ENCODE peak calls at places on chromosomes 1 and 21, in four cellular contexts. D is K562, C is GM12878, X is HepG2. E is an unnamed sample.

GRCh38 chr1:54679055-54679643 is 36.5 kb upstream of the TTC4 start:
- DNase-seq in C (no peak), X (peak; percentile 19), D (no peak), E (no peak)

GRCh38 chr1:42737257-42737656 is 2.8 kb downstream of the CLDN19 start:
- DNase-seq in C (peak; percentile 25), X (no peak), D (no peak), E (no peak)

GRCh38 chr1:160291248-160292220 is 6.6 kb upstream of the PEX19 start:
- DNase-seq in X (peak; percentile 65), C (peak; percentile 45), D (peak; percentile 72), E (peak; percentile 62)

GRCh38 chr1:23184203-23184602 is 15.5 kb upstream of the LUZP1 start:
- DNase-seq in D (no peak), X (no peak), C (no peak), E (no peak)

GRCh38 chr1:1841575-1841991 is 49.3 kb downstream of the GNB1 start:
- DNase-seq in C (no peak), X (no peak), D (no peak), E (no peak)

GRCh38 chr1:243903904-243904303 is 53.9 kb upstream of the AKT3 start:
- DNase-seq in C (no peak), D (no peak), X (no peak), E (no peak)

GRCh38 chr1:223556414-223557124 is 108.9 kb downstream of the CAPN8 start:
- DNase-seq in X (peak; percentile 25), D (peak; percentile 75), C (peak; percentile 59), E (peak; percentile 61)

GRCh38 chr1:158537609-158538008 is 16.6 kb downstream of the OR6Y1 start:
- DNase-seq in C (no peak), D (no peak), X (no peak), E (no peak)

GRCh38 chr1:31394628-31395193 is 18.3 kb upstream of the SERINC2 start:
- DNase-seq in C (peak; percentile 21), D (peak; percentile 86), X (peak; percentile 57), E (peak; percentile 71)

GRCh38 chr1:217506878-217507277 is 124.0 kb downstream of the GPATCH2 start:
- DNase-seq in C (no peak), X (no peak), D (no peak), E (no peak)

GRCh38 chr21:38139380-38140168 is 117.2 kb upstream of the KCNJ15 start:
- DNase-seq in C (no peak), D (no peak), X (peak; percentile 7), E (peak; percentile 98)

GRCh38 chr1:162391790-162392563 is 10.4 kb downstream of the C1orf226 start:
- DNase-seq in X (peak; percentile 28), D (peak; percentile 83), C (no peak), E (peak; percentile 65)

GRCh38 chr21:41743321-41744027 is 23.4 kb downstream of the RIPK4 start:
- DNase-seq in C (no peak), X (no peak), D (no peak), E (no peak)

GRCh38 chr1:230896719-230897118 is 28.4 kb upstream of the C1orf198 start:
- DNase-seq in X (no peak), C (no peak), D (no peak), E (no peak)

GRCh38 chr1:38241594-38242331 is 195.2 kb upstream of the POU3F1 start:
- DNase-seq in D (no peak), X (peak; percentile 6), C (no peak), E (no peak)

GRCh38 chr21:32021319-32022027 is 148.7 kb downstream of the HUNK start:
- DNase-seq in D (no peak), X (no peak), C (no peak), E (no peak)

GRCh38 chr1:19735419-19736127 is 64.1 kb downstream of the TMCO4 start:
- DNase-seq in C (no peak), D (no peak), X (no peak), E (no peak)

GRCh38 chr1:187001198-187001904 is 172.6 kb downstream of the PLA2G4A start:
- DNase-seq in X (no peak), D (no peak), C (no peak), E (peak; percentile 11)

GRCh38 chr1:55531644-55532043 is 316.5 kb upstream of the USP24 start:
- DNase-seq in X (no peak), C (no peak), D (no peak), E (no peak)

GRCh38 chr1:157431751-157432150 is 120.6 kb downstream of the FCRL5 start:
- DNase-seq in D (no peak), X (no peak), C (no peak), E (no peak)

GRCh38 chr1:167221126-167221803 is 579 bp downstream of the POU2F1 start:
- DNase-seq in X (no peak), D (no peak), C (no peak), E (no peak)

GRCh38 chr1:204307334-204307883 is 52.3 kb downstream of the PLEKHA6 start:
- DNase-seq in C (no peak), D (no peak), X (no peak), E (no peak)

GRCh38 chr1:110787328-110788071 is 85.4 kb upstream of the CD53 start:
- DNase-seq in C (peak; percentile 76), X (no peak), D (no peak), E (no peak)

GRCh38 chr1:51671527-51672325 is 54.8 kb downstream of the OSBPL9 start:
- DNase-seq in D (peak; percentile 73), X (no peak), C (no peak), E (peak; percentile 33)

GRCh38 chr1:115680730-115681111 is 39.0 kb downstream of the VANGL1 start:
- DNase-seq in C (no peak), X (no peak), D (no peak), E (no peak)

GRCh38 chr1:117818456-117818855 is 111.0 kb downstream of the GDAP2 start:
- DNase-seq in X (no peak), D (no peak), C (no peak), E (no peak)

DNA sequence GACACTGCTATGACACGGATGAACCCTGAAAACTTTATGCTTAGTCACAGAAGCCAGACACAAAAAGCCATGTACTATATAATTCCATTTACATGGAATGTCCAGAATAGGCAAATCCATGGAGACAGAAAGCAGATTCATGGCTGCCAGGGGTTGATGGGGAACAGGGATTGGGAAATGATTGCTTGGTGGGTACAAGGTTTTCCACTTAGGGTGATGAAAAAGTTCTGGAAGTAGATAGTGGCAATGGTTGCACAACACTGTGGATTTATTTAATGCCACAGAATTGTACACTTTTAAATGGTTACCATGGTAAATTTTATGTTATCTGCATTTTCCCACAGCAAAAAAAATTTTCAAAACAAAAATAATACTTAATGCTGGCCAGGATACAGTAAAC is 40.7 kb downstream of the ENAH start:
- DNase-seq in C (no peak), X (no peak), D (no peak), E (no peak)
- TF ChIP-seq JUNB in C (no peak), X (no peak), D (no peak), E (no peak)

GRCh38 chr1:40689737-40690136 is 1.8 kb upstream of the NFYC start:
- DNase-seq in X (no peak), D (no peak), C (no peak), E (no peak)

GRCh38 chr1:40691538-40692428 is at the start of gene NFYC:
- DNase-seq in X (peak; percentile 99), D (peak; percentile 100), C (peak; percentile 94), E (peak; percentile 98)

GRCh38 chr1:40692429-40692905 is 963 bp downstream of the NFYC start:
- DNase-seq in D (no peak), C (no peak), X (peak; percentile 34), E (peak; percentile 21)

GRCh38 chr1:40693425-40693824 is 1.9 kb downstream of the NFYC start:
- DNase-seq in D (no peak), C (no peak), X (no peak), E (no peak)

DNA sequence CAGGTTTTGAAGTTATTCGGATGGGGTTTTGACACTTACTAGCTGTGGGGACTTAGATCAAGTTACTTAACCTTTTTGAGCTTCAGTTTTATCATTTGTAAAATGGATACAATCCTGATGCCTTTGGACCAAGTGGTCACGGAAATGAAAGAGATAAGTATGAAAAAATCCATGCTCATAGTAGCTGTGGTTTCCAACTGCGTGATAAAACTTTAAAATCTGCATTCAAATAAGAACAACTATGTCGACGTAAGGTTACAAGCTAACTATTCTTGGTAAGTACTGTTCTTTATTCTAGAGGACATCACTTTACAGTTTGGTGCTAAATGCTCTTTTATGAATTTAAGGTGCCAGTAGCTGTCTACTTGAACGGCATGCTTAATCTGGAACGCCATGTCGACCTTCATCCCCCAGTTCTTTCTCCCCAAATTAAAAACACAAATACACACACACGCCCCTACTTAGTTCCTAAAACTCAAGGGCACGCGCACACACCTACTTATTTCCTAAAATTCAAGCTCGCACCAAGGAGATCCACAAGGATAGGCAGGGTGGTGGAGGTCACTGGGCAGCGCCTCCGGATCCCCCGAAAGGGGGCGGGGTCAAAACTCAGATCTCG is 476 bp upstream of the NFYC start:
- DNase-seq in D (no peak), C (no peak), X (no peak), E (no peak)
- TF ChIP-seq RFX5 in D (no peak), C (no peak), X (no peak), E (no peak)

GRCh38 chr21:36127250-36127904 is 7.5 kb upstream of the CBR3 start:
- DNase-seq in C (no peak), X (peak; percentile 8), D (no peak), E (no peak)
- TF ChIP-seq JUNB in C (no peak), X (no peak), D (no peak), E (no peak)

DNA sequence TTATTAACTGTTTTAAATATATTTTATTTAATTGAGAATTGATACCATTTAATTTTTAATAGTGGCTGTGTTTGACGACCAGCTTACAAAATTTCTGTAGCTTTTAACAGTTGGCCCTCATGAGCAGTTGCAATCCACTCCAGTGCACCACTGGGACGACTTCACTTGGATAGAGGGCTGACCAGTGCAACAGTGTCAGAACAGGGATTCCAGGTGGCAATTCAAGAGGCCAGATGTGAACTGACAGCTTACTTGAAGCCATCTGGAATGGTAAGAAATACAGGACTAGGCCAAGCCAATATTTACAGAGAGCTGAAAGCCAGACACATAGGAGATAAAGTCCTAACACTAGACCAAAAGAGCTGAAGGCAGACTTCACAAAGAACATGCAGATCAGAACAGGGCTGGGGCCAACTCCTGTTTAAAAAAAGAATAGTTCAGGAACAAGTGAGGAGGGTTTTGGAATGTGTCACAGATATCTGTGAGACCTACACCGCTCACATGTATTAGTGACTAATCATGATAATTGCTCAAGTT is 93.5 kb upstream of the NFIA start:
- DNase-seq in C (no peak), D (no peak), X (no peak), E (no peak)
- TF ChIP-seq RFX5 in C (no peak), D (no peak), X (no peak), E (no peak)

GRCh38 chr1:240831191-240831631 is 219.3 kb upstream of the GREM2 start:
- DNase-seq in C (no peak), X (no peak), D (no peak), E (no peak)
- TF ChIP-seq JUNB in C (no peak), X (no peak), D (no peak), E (no peak)